ENCODE peak calls at places on chromosomes 5 and 9, in five cellular contexts. I is hypothalamus, Z is posterior vena cava, T is T-helper 17 cell, O is T follicular helper cell. H is an unnamed sample.
A peak's percentile ranks its signal among the peaks of the same experiment; 100 is the strongest.

GRCh38 chr5:126920291-126920690 is 110.1 kb downstream of the MARCHF3 start:
- DNase-seq in Z (no peak), T (no peak), O (no peak), I (peak; percentile 30), H (no peak)

GRCh38 chr9:135812961-135813360 is 94.4 kb downstream of the CAMSAP1 start:
- DNase-seq in O (no peak), I (no peak), Z (no peak), T (no peak), H (no peak)

GRCh38 chr9:109893222-109893621 is 113.2 kb downstream of the PALM2AKAP2 start:
- DNase-seq in Z (no peak), T (no peak), I (no peak), O (no peak), H (no peak)

GRCh38 chr5:162550236-162550635 is 482.7 kb downstream of the GABRG2 start:
- DNase-seq in Z (no peak), I (no peak), O (no peak), T (no peak), H (no peak)

GRCh38 chr5:177403194-177403825 is 2.8 kb upstream of the PFN3 start:
- DNase-seq in Z (peak; percentile 85), T (peak; percentile 56), O (peak; percentile 52), I (no peak), H (no peak)

GRCh38 chr5:65663804-65664521 is 39.1 kb downstream of the SHLD3 start:
- DNase-seq in I (no peak), Z (no peak), O (no peak), T (no peak), H (no peak)

GRCh38 chr9:101739311-101739710 is 864 bp upstream of the GRIN3A start:
- DNase-seq in Z (no peak), I (no peak), T (no peak), O (no peak), H (no peak)

GRCh38 chr9:95815153-95815552 is 60.3 kb upstream of the ERCC6L2 start:
- DNase-seq in O (no peak), Z (no peak), I (no peak), T (no peak), H (no peak)

GRCh38 chr5:15009420-15009819 is 137.8 kb upstream of the ANKH start:
- DNase-seq in T (no peak), Z (no peak), O (no peak), I (no peak), H (peak; percentile 53)

GRCh38 chr5:31900296-31900865 is 261.4 kb downstream of the PDZD2 start:
- DNase-seq in O (no peak), Z (no peak), I (no peak), T (no peak), H (no peak)

GRCh38 chr5:149834246-149834855 is 104.2 kb downstream of the PPARGC1B start:
- DNase-seq in I (no peak), T (no peak), O (peak; percentile 31), Z (peak; percentile 54), H (no peak)

GRCh38 chr9:131552030-131552429 is 6.7 kb downstream of the PRRT1B start:
- DNase-seq in T (no peak), Z (peak; percentile 4), O (no peak), I (no peak), H (no peak)

H was measured in left lobe of liver.